ENCODE peak calls at places on chromosomes 5 and 9, in six cellular contexts. K is BE2C; H is fibroblast of lung; J is KBM-7; O is NCI-H1092 treated with DMSO at 0.1 percent for 48 hours; N is effector memory CD8-positive, alpha-beta T cell. Z is an unnamed sample.

GRCh38 chr5:61290815-61291214 is 41.2 kb upstream of the ZSWIM6 start:
- DNase-seq in O (no peak), N (no peak), J (no peak), K (no peak), H (peak), Z (peak)

GRCh38 chr5:143154495-143155375 is 248.8 kb downstream of the NR3C1 start:
- DNase-seq in K (no peak), J (no peak), O (no peak), N (no peak), H (peak), Z (no peak)

GRCh38 chr9:82930116-82930515 is 132.8 kb downstream of the RASEF start:
- DNase-seq in O (no peak), K (no peak), N (no peak), H (no peak), J (no peak), Z (no peak)

GRCh38 chr5:144469106-144469505 is 298.4 kb downstream of the KCTD16 start:
- DNase-seq in O (no peak), H (no peak), J (no peak), K (no peak), N (no peak), Z (no peak)

GRCh38 chr9:76707510-76707909 is 56.7 kb upstream of the PCA3 start:
- DNase-seq in O (no peak), J (no peak), H (no peak), K (no peak), N (no peak), Z (no peak)

GRCh38 chr9:38020251-38021076 is 48.6 kb downstream of the SHB start:
- DNase-seq in N (no peak), H (no peak), K (no peak), O (no peak), J (peak), Z (no peak)

GRCh38 chr9:132853482-132853881 is 24.6 kb downstream of the AK8 start:
- DNase-seq in H (no peak), O (no peak), K (no peak), N (no peak), J (no peak), Z (no peak)

GRCh38 chr5:157126-157715 is 34.1 kb upstream of the LRRC14B start:
- DNase-seq in H (no peak), O (no peak), N (no peak), K (no peak), J (no peak), Z (no peak)

GRCh38 chr5:169860585-169860984 is 119.7 kb downstream of the INSYN2B start:
- DNase-seq in K (no peak), N (no peak), J (no peak), O (no peak), H (no peak), Z (no peak)

GRCh38 chr5:153746440-153746839 is 256.0 kb downstream of the GRIA1 start:
- DNase-seq in N (no peak), K (no peak), O (no peak), J (no peak), H (no peak), Z (no peak)

GRCh38 chr5:1319436-1320343 is 24.8 kb upstream of the TERT start:
- DNase-seq in K (no peak), N (no peak), H (no peak), J (no peak), O (no peak), Z (no peak)

GRCh38 chr5:154107729-154108128 is 69.0 kb downstream of the MFAP3 start:
- DNase-seq in O (no peak), N (no peak), J (no peak), H (no peak), K (no peak), Z (no peak)

GRCh38 chr9:124220551-124221451 is 36.9 kb upstream of the NEK6 start:
- DNase-seq in O (peak), H (peak), J (no peak), N (no peak), K (no peak), Z (peak)

GRCh38 chr5:28415791-28416443 is 1377.5 kb upstream of the CDH9 start:
- DNase-seq in K (no peak), O (no peak), J (no peak), H (no peak), N (no peak), Z (no peak)

GRCh38 chr9:121768416-121769015 is 117.1 kb downstream of the DAB2IP start:
- DNase-seq in J (no peak), H (no peak), N (no peak), K (no peak), O (no peak), Z (no peak)

GRCh38 chr5:174340221-174340620 is 294.7 kb downstream of the NSG2 start:
- DNase-seq in N (no peak), J (no peak), H (no peak), K (no peak), O (no peak), Z (no peak)

GRCh38 chr5:110054240-110054639 is 364.5 kb downstream of the MAN2A1 start:
- DNase-seq in N (peak), O (peak), H (peak), K (peak), J (peak), Z (peak)

GRCh38 chr5:84213861-84214260 is 170.8 kb downstream of the EDIL3 start:
- DNase-seq in O (no peak), N (no peak), H (no peak), K (no peak), J (no peak), Z (no peak)

GRCh38 chr9:33186457-33187168 is 19.5 kb upstream of the B4GALT1 start:
- DNase-seq in J (no peak), H (no peak), K (no peak), N (no peak), O (no peak), Z (peak)

GRCh38 chr9:34125681-34126206 is 754 bp downstream of the DCAF12 start:
- DNase-seq in H (peak), N (peak), O (peak), K (peak), J (peak), Z (peak)

GRCh38 chr9:104069288-104069687 is 24.8 kb upstream of the SMC2 start:
- DNase-seq in O (no peak), J (no peak), N (no peak), H (peak), K (no peak), Z (no peak)

GRCh38 chr5:54927097-54927746 is 58.2 kb downstream of the ESM1 start:
- DNase-seq in K (no peak), J (no peak), O (no peak), H (no peak), N (no peak), Z (no peak)

GRCh38 chr5:15003511-15003920 is 131.9 kb upstream of the ANKH start:
- DNase-seq in N (peak), J (peak), O (peak), K (peak), H (peak), Z (peak)

GRCh38 chr9:121782514-121783110 is 131.2 kb downstream of the DAB2IP start:
- DNase-seq in O (no peak), N (no peak), J (no peak), K (peak), H (no peak), Z (peak)

GRCh38 chr5:133393776-133394476 is 218.4 kb downstream of the FSTL4 start:
- DNase-seq in N (no peak), O (no peak), J (no peak), K (no peak), H (no peak), Z (no peak)

Z was measured in transverse colon.